ENCODE peak calls at places on chromosomes 16 and 17, in five cellular contexts. M is body of pancreas, H is heart left ventricle, V is HCT116, F is transverse colon. J is an unnamed sample.

GRCh38 chr16:24123275-24123674 is 132.9 kb upstream of the CACNG3 start:
- DNase-seq in F (no peak), V (no peak), M (no peak), H (no peak), J (no peak)

GRCh38 chr17:64097196-64097936 is 32.6 kb downstream of the ERN1 start:
- DNase-seq in M (no peak), H (no peak), V (no peak), F (no peak), J (no peak)

GRCh38 chr17:38883592-38884526 is 14.0 kb downstream of the LASP1 start:
- DNase-seq in F (no peak), H (peak), V (no peak), M (no peak), J (no peak)

GRCh38 chr17:68612923-68613292 is 11.7 kb upstream of the FAM20A start:
- DNase-seq in F (no peak), H (no peak), M (no peak), V (no peak), J (no peak)

GRCh38 chr17:7043544-7044268 is at the start of gene SLC16A11:
- DNase-seq in H (peak), M (peak), F (peak), V (no peak), J (no peak)

GRCh38 chr17:61234102-61234750 is 165.4 kb upstream of the TBX2 start:
- DNase-seq in V (no peak), F (no peak), H (no peak), M (no peak), J (no peak)

GRCh38 chr16:69619514-69619913 is 53.7 kb downstream of the NFAT5 start:
- DNase-seq in F (no peak), V (no peak), H (no peak), M (no peak), J (no peak)

GRCh38 chr16:50202926-50203624 is 50.0 kb downstream of the TENT4B start:
- DNase-seq in H (no peak), M (no peak), F (no peak), V (peak), J (peak)

GRCh38 chr16:31112711-31113419 is 4.6 kb upstream of the KAT8 start:
- DNase-seq in M (no peak), H (no peak), F (no peak), V (no peak), J (no peak)

GRCh38 chr16:22300427-22301071 is 3.3 kb downstream of the POLR3E start:
- DNase-seq in F (peak), V (no peak), M (peak), H (peak), J (no peak)

DNA sequence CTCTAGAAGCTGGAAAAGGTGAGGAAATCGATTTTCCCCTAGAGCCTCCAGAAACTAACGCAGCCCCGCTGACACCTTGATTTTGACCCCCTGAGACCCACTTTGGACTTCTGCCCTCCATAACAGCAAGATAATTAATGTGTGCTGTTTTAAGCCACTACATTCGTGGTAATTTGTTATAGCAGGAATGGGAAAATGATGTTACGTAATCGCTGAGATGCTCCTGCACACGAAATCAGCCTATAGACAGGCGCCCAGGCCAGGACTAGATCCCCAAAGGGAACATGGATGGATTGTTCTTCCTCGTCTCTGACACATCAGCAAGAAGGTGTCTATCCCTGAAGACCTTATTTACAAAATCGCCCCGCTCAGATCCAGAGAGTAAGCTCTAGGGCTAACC is 1.4 kb upstream of the MYOCD start:
- DNase-seq in V (no peak), F (no peak), M (no peak), H (no peak), J (no peak)
- H3K27ac ChIP-seq in V (no peak), F (peak), M (no peak), H (no peak), J (no peak)

DNA sequence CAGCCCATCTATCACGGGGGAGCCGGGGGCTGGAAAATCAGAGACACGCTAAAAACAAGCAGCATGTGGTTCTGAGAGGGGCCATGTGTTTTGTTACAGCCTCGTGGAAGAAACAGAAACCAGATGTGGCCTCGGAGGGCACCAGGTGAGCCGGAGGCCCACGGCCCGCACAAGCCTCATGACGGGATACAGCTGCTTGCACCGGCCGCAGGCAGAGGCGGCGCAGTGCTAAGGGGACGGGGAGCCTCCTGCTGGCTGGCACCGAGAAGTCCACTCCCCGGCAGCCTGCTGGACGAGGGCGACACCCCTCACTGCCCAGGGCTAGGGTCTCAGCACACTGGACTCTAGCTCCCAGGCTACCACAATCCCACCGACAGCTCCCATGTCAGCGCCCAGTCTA is 19.2 kb downstream of the NDUFAF8 start:
- DNase-seq in F (no peak), V (no peak), H (no peak), M (no peak), J (no peak)
- TF ChIP-seq CTCF in F (no peak), V (peak), H (no peak), M (no peak), J (no peak)

GRCh38 chr17:82230627-82231311 is 1.9 kb downstream of the SLC16A3 start:
- DNase-seq in F (peak), V (no peak), M (peak), H (peak), J (peak)
- TF ChIP-seq POLR2A in F (peak), V (no peak), M (no peak), H (no peak), J (no peak)

GRCh38 chr16:9114842-9115241 is 23.4 kb downstream of the HAPSTR1 start:
- DNase-seq in V (no peak), F (no peak), M (no peak), H (no peak), J (no peak)

GRCh38 chr16:9112166-9112843 is 20.9 kb downstream of the HAPSTR1 start:
- DNase-seq in M (no peak), F (no peak), H (no peak), V (no peak), J (no peak)

GRCh38 chr16:9112844-9113186 is 21.4 kb downstream of the HAPSTR1 start:
- DNase-seq in M (no peak), H (no peak), F (no peak), V (no peak), J (no peak)

GRCh38 chr16:9114112-9114511 is 22.7 kb downstream of the HAPSTR1 start:
- DNase-seq in H (no peak), M (no peak), F (no peak), V (no peak), J (no peak)

GRCh38 chr16:9113707-9114106 is 22.3 kb downstream of the HAPSTR1 start:
- DNase-seq in V (no peak), H (no peak), F (no peak), M (no peak), J (no peak)
- H3K27ac ChIP-seq in V (no peak), H (no peak), F (no peak), M (no peak), J (no peak)

GRCh38 chr17:74780443-74781238 is 4.5 kb upstream of the NAT9 start:
- DNase-seq in M (no peak), H (no peak), V (peak), F (no peak), J (no peak)
- TF ChIP-seq CTCF in M (peak), H (peak), V (peak), F (peak), J (no peak)

GRCh38 chr17:32385971-32386370 is 36.0 kb downstream of the ZNF207 start:
- DNase-seq in V (no peak), F (no peak), M (no peak), H (no peak), J (no peak)

GRCh38 chr17:32385121-32385520 is 35.2 kb downstream of the ZNF207 start:
- DNase-seq in M (no peak), F (no peak), V (no peak), H (no peak), J (no peak)

GRCh38 chr17:32383926-32384434 is 34.0 kb downstream of the ZNF207 start:
- DNase-seq in M (no peak), F (no peak), V (no peak), H (no peak), J (no peak)

GRCh38 chr17:32386844-32387243 is 36.9 kb downstream of the ZNF207 start:
- DNase-seq in M (no peak), F (no peak), V (no peak), H (no peak), J (no peak)

DNA sequence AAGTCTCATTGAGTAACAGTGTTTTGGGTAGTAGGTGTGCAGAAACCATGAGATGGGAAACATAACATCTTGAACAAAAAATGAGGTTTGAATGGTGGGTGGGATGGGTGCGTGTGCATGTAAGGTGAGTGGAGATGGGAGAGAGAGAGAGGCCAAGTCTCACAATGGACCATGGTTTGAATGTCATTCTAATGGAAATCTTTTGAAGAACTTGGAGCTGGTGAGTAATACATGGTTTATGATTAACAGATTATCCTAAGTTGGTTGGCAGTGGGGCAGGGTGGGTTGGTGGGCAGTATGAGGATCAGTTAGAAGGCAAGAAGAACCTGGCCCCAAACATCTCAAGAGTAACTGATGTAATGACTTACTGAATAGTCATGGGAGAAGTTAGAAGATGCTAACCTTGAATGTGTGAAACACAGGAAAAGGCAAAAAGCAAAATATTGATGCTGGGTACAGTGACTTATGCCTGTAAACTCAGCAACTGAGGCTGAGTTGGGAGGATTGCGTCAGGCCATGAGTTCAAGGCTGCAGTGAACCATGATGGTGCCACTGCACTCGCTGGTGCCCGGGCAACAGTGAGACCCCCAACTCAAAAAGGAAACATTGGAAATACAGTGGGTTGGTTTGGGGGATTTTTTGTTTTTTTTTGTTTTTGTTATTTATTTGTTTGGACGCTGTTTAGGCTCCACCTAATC is 32.7 kb downstream of the ZNF207 start:
- DNase-seq in H (no peak), V (no peak), F (no peak), M (no peak), J (no peak)
- TF ChIP-seq POLR2A in H (no peak), V (no peak), F (no peak), M (no peak), J (no peak)

DNA sequence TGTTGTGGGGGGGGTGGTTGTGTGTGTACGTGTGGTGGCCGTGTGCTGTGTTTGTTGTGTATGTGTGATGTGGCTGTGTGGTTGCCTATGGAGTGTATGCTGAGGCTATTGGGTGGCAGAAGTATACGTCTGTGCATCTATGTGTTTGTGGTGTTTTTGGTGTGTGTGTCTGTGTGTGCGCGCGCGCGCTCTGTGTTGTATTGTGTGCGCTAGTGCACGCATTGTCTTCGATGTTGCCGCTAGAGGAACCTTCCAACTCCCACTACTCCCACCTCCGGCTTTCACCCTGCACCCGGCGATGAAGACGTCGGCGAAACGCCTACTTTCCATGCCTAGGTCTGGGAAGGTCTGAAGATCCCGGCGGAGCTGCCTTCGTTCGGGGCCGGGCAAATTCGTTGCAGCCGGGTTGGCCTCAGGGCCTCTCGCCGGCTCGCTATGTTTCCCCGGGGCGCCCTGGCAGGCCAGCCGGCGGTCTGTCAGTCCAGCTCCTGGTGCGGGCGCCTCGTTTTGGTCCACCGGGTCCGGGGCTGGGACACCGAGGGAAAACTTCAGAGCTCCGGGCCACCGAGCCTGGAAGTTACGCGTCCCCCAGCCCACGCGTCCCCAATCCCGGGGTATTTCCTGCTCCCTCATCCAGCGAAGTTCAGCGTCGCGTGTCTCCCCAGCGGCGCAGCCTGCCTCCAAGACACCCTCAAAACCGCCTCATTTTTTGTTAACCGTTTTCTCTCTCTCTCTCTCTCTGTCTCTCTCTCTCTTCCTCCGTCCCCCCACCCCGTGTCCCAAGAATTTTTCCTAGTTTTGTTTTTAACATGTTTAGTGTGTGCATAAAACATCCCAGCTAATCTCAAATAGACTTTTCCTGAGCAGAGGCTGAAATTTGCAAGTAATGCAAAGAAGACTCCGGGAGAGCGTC is 5.1 kb upstream of the DLX4 start:
- DNase-seq in F (no peak), H (no peak), M (peak), V (no peak), J (no peak)
- H3K27ac ChIP-seq in F (no peak), H (no peak), M (no peak), V (no peak), J (no peak)

DNA sequence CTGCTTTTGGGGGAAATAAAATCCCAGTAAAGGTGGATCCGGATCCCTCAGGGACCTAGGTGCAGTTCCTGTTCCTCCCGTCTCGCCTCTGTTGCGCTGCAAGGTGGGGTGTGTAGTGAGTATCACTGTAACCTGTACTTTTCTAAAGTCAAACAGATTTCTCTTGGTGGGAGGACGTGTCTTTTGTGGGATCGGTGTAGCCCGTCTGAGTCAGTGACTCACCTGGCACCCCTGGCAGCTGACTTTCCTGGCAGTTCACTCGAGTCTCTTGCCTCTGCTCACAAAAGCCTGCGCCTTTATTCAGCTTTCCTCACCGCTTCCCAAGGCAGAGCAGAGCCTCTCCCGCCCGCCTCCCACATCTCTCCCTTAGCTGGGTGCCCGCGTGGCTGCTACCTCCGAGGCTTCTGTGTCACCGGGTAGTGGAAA is 85.7 kb downstream of the CMIP start:
- DNase-seq in M (no peak), F (no peak), H (no peak), V (no peak), J (no peak)
- TF ChIP-seq CTCF in M (no peak), F (no peak), H (no peak), V (no peak), J (no peak)

GRCh38 chr16:20056436-20056835 is 17.3 kb downstream of the GPR139 start:
- DNase-seq in H (no peak), M (no peak), F (no peak), V (no peak), J (no peak)

GRCh38 chr16:20051147-20051546 is 22.5 kb downstream of the GPR139 start:
- DNase-seq in V (no peak), H (no peak), F (no peak), M (no peak), J (no peak)

GRCh38 chr16:20049831-20050230 is 23.9 kb downstream of the GPR139 start:
- DNase-seq in H (no peak), M (peak), V (no peak), F (no peak), J (no peak)

DNA sequence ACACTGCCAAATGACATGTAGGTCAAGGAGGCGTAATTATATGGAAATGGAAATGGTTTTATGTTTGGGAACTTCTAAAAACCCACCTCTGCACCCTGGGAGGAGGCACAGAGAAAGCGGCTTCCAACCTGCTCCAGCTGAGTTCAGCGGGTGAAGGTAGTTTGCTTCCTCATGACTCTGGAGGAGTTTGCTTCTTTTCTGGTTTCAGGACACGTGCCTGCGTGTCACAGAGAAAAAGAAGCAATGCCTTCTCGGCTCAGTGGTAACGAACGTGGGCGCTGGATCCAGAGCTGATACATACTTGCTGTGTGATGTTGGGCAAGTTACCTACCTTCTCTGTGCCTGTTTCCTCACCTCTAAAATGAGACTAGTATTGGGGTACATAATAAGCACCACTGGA is 22.1 kb downstream of the GPR139 start:
- DNase-seq in H (no peak), V (no peak), F (no peak), M (no peak), J (no peak)
- TF ChIP-seq POLR2A in H (no peak), V (no peak), F (no peak), M (no peak), J (no peak)

J was measured in tibial nerve.